ENCODE peak calls at places on chromosomes 2 and 18, in ten cellular contexts. One of them, this sample, is unnamed.

GRCh38 chr2:14901740-14902139 is 269.2 kb downstream of the LRATD1 start:
- DNase-seq in CD8-positive, alpha-beta T cell: no peak
- DNase-seq in bronchial epithelial cell: no peak
- DNase-seq in heart right ventricle: no peak
- DNase-seq in IMR-90: no peak
- DNase-seq in RWPE1: no peak
- DNase-seq in endothelial cell: no peak
- DNase-seq in fibroblast of mammary gland: peak
- DNase-seq in right atrium auricular region: no peak
- DNase-seq in Peyer's patch: no peak
- DNase-seq in this sample: no peak

GRCh38 chr2:3265981-3266726 is 111.5 kb downstream of the EIPR1 start:
- DNase-seq in CD8-positive, alpha-beta T cell: no peak
- DNase-seq in bronchial epithelial cell: no peak
- DNase-seq in heart right ventricle: no peak
- DNase-seq in IMR-90: no peak
- DNase-seq in RWPE1: no peak
- DNase-seq in endothelial cell: no peak
- DNase-seq in fibroblast of mammary gland: no peak
- DNase-seq in right atrium auricular region: peak
- DNase-seq in Peyer's patch: no peak
- DNase-seq in this sample: no peak

GRCh38 chr2:121038831-121039230 is 246.2 kb downstream of the TFCP2L1 start:
- DNase-seq in CD8-positive, alpha-beta T cell: no peak
- DNase-seq in bronchial epithelial cell: peak
- DNase-seq in heart right ventricle: no peak
- DNase-seq in IMR-90: no peak
- DNase-seq in RWPE1: peak
- DNase-seq in endothelial cell: no peak
- DNase-seq in fibroblast of mammary gland: no peak
- DNase-seq in right atrium auricular region: no peak
- DNase-seq in Peyer's patch: no peak
- DNase-seq in this sample: no peak

GRCh38 chr2:152694161-152694661 is 23.1 kb downstream of the PRPF40A start:
- DNase-seq in CD8-positive, alpha-beta T cell: no peak
- DNase-seq in bronchial epithelial cell: peak
- DNase-seq in heart right ventricle: no peak
- DNase-seq in IMR-90: peak
- DNase-seq in RWPE1: peak
- DNase-seq in endothelial cell: no peak
- DNase-seq in fibroblast of mammary gland: peak
- DNase-seq in right atrium auricular region: no peak
- DNase-seq in Peyer's patch: no peak
- DNase-seq in this sample: no peak

GRCh38 chr2:54486766-54487165 is 30.6 kb downstream of the SPTBN1 start:
- DNase-seq in CD8-positive, alpha-beta T cell: no peak
- DNase-seq in bronchial epithelial cell: no peak
- DNase-seq in heart right ventricle: no peak
- DNase-seq in IMR-90: no peak
- DNase-seq in RWPE1: no peak
- DNase-seq in endothelial cell: no peak
- DNase-seq in fibroblast of mammary gland: peak
- DNase-seq in right atrium auricular region: no peak
- DNase-seq in Peyer's patch: no peak
- DNase-seq in this sample: no peak

GRCh38 chr18:27585602-27586173 is 400.6 kb upstream of the CHST9 start:
- DNase-seq in CD8-positive, alpha-beta T cell: no peak
- DNase-seq in bronchial epithelial cell: no peak
- DNase-seq in heart right ventricle: no peak
- DNase-seq in IMR-90: no peak
- DNase-seq in RWPE1: no peak
- DNase-seq in endothelial cell: no peak
- DNase-seq in fibroblast of mammary gland: no peak
- DNase-seq in right atrium auricular region: no peak
- DNase-seq in Peyer's patch: peak
- DNase-seq in this sample: no peak

GRCh38 chr2:189654641-189655040 is 6.6 kb upstream of the ASNSD1 start:
- DNase-seq in CD8-positive, alpha-beta T cell: no peak
- DNase-seq in bronchial epithelial cell: no peak
- DNase-seq in heart right ventricle: no peak
- DNase-seq in IMR-90: no peak
- DNase-seq in RWPE1: no peak
- DNase-seq in endothelial cell: no peak
- DNase-seq in fibroblast of mammary gland: no peak
- DNase-seq in right atrium auricular region: no peak
- DNase-seq in Peyer's patch: no peak
- DNase-seq in this sample: no peak

GRCh38 chr18:79982736-79983135 is 5.6 kb downstream of the TXNL4A start:
- DNase-seq in CD8-positive, alpha-beta T cell: no peak
- DNase-seq in bronchial epithelial cell: no peak
- DNase-seq in heart right ventricle: no peak
- DNase-seq in IMR-90: peak
- DNase-seq in RWPE1: no peak
- DNase-seq in endothelial cell: no peak
- DNase-seq in fibroblast of mammary gland: peak
- DNase-seq in right atrium auricular region: no peak
- DNase-seq in Peyer's patch: no peak
- DNase-seq in this sample: no peak

GRCh38 chr2:3034396-3034795 is 343.2 kb downstream of the EIPR1 start:
- DNase-seq in CD8-positive, alpha-beta T cell: no peak
- DNase-seq in bronchial epithelial cell: no peak
- DNase-seq in heart right ventricle: no peak
- DNase-seq in IMR-90: no peak
- DNase-seq in RWPE1: no peak
- DNase-seq in endothelial cell: no peak
- DNase-seq in fibroblast of mammary gland: no peak
- DNase-seq in right atrium auricular region: no peak
- DNase-seq in Peyer's patch: no peak
- DNase-seq in this sample: no peak

GRCh38 chr18:48098538-48098937 is 168.1 kb upstream of the SMAD2 start:
- DNase-seq in CD8-positive, alpha-beta T cell: no peak
- DNase-seq in bronchial epithelial cell: no peak
- DNase-seq in heart right ventricle: no peak
- DNase-seq in IMR-90: no peak
- DNase-seq in RWPE1: no peak
- DNase-seq in endothelial cell: no peak
- DNase-seq in fibroblast of mammary gland: no peak
- DNase-seq in right atrium auricular region: no peak
- DNase-seq in Peyer's patch: no peak
- DNase-seq in this sample: no peak

GRCh38 chr2:82657066-82657465 is 1802.0 kb downstream of the SUCLG1 start:
- DNase-seq in CD8-positive, alpha-beta T cell: no peak
- DNase-seq in bronchial epithelial cell: no peak
- DNase-seq in heart right ventricle: no peak
- DNase-seq in IMR-90: no peak
- DNase-seq in RWPE1: no peak
- DNase-seq in endothelial cell: no peak
- DNase-seq in fibroblast of mammary gland: no peak
- DNase-seq in right atrium auricular region: no peak
- DNase-seq in Peyer's patch: no peak
- DNase-seq in this sample: no peak

GRCh38 chr2:46073540-46074018 is 223.6 kb upstream of the EPAS1 start:
- DNase-seq in CD8-positive, alpha-beta T cell: no peak
- DNase-seq in bronchial epithelial cell: peak
- DNase-seq in heart right ventricle: no peak
- DNase-seq in IMR-90: peak
- DNase-seq in RWPE1: peak
- DNase-seq in endothelial cell: peak
- DNase-seq in fibroblast of mammary gland: peak
- DNase-seq in right atrium auricular region: no peak
- DNase-seq in Peyer's patch: no peak
- DNase-seq in this sample: no peak

DNA sequence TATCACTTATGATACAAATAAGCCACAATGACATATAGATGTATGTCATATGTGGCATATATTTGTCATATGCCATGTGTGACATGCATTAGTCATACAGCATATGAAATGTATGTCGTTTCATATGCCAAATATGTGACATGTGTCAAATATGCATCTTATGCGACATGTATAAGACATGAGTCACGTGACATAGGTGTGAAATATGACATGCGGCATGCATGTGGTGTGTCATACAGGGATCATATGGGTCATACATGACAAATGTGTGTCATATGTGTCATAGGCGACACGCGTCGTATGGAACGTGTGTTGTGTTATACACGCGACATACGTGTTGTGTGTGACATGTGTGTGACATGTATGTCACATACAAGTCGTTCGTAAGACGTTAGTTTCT is 2154.0 kb upstream of the PIK3C3 start:
- DNase-seq in CD8-positive, alpha-beta T cell: no peak
- DNase-seq in bronchial epithelial cell: no peak
- DNase-seq in heart right ventricle: no peak
- DNase-seq in IMR-90: no peak
- DNase-seq in RWPE1: no peak
- DNase-seq in endothelial cell: no peak
- DNase-seq in fibroblast of mammary gland: no peak
- DNase-seq in right atrium auricular region: no peak
- DNase-seq in Peyer's patch: no peak
- DNase-seq in this sample: no peak
- TF ChIP-seq CTCF in CD8-positive, alpha-beta T cell: no peak
- TF ChIP-seq CTCF in bronchial epithelial cell: no peak
- TF ChIP-seq CTCF in heart right ventricle: no peak
- TF ChIP-seq CTCF in IMR-90: no peak
- TF ChIP-seq CTCF in RWPE1: no peak
- TF ChIP-seq CTCF in endothelial cell: no peak
- TF ChIP-seq CTCF in fibroblast of mammary gland: no peak
- TF ChIP-seq CTCF in right atrium auricular region: no peak
- TF ChIP-seq CTCF in Peyer's patch: no peak
- TF ChIP-seq CTCF in this sample: no peak

DNA sequence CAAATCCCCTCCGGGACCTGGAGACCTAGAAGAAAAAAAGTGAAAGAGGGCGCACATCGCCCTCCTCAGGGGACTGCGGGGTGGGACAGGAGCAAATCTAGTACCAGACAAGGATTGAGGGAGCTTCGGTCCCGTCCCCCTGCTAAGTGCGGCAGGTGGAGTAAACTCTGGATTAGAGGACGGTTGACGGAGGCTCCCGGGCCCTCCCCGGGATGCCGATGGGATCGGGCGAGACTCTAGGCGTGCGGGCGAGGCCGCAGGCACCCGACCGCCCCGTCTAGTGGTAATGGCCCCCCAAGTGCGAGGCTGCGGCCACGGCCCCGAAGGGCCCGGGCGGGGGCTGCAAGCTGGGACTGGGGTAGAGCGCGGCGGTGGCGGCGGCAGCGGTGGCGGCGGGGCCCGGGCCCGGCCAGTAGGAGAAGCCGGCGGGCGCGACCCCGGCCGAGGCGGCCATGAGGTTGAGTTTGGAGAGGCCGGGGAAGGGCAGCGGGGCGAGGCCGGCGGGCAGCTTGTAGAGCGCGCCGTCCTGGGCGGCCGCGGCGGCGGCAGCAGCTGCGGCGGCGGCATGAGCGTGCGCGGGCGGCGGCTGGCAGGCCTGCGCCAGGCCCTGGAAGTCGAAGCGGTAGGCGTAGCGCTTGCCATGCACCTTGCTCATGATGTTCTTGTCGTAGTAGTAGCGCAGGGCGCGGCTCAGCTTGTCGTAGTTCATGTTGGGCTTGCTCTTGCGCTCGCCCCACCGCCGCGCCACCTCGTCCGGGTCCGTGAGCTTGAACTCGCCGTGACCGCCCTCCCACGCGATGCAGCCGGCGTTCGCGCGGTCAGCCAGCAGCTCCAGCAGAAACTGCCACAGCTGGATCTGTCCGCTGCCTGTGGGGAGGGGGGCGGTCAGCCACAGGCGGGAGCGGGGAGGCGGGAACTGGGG is 3.3 kb downstream of the FEV start:
- DNase-seq in CD8-positive, alpha-beta T cell: no peak
- DNase-seq in bronchial epithelial cell: peak
- DNase-seq in heart right ventricle: no peak
- DNase-seq in IMR-90: peak
- DNase-seq in RWPE1: no peak
- DNase-seq in endothelial cell: no peak
- DNase-seq in fibroblast of mammary gland: no peak
- DNase-seq in right atrium auricular region: no peak
- DNase-seq in Peyer's patch: peak
- DNase-seq in this sample: no peak
- TF ChIP-seq CTCF in CD8-positive, alpha-beta T cell: no peak
- TF ChIP-seq CTCF in bronchial epithelial cell: no peak
- TF ChIP-seq CTCF in heart right ventricle: no peak
- TF ChIP-seq CTCF in IMR-90: no peak
- TF ChIP-seq CTCF in RWPE1: no peak
- TF ChIP-seq CTCF in endothelial cell: no peak
- TF ChIP-seq CTCF in fibroblast of mammary gland: no peak
- TF ChIP-seq CTCF in right atrium auricular region: no peak
- TF ChIP-seq CTCF in Peyer's patch: no peak
- TF ChIP-seq CTCF in this sample: no peak

DNA sequence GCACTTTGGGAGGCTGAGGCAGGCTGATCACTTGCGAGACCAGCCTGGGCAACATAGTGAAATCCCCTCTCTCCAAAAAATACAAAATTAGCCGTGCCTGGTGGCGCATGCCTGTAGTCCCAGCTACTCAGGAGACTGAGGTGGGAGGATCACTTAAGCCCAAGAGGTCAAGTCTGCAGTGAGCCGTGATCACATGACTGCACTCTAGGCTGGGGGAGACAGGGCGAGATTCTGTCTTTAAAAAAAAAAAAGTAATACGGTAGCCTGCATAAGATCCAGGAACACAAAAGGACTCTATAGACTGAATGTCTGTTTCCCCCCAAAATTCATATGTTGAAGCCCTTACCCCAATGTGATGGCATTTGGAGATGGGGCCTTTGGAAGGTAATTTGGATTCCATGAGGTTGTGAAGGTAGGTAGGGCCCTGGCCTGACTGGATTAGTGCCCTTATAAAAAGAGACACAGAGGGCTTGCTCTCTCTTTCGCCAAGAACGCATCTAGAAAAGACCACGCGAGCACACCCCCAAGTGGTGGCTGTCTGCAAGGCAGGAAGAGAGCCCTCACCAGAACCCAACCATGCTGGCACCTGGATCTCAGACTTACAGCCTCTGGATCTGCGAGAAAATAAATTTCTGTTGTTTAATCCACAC is 17.0 kb downstream of the MBOAT2 start:
- DNase-seq in CD8-positive, alpha-beta T cell: no peak
- DNase-seq in bronchial epithelial cell: no peak
- DNase-seq in heart right ventricle: no peak
- DNase-seq in IMR-90: no peak
- DNase-seq in RWPE1: no peak
- DNase-seq in endothelial cell: peak
- DNase-seq in fibroblast of mammary gland: no peak
- DNase-seq in right atrium auricular region: no peak
- DNase-seq in Peyer's patch: no peak
- DNase-seq in this sample: no peak
- TF ChIP-seq CTCF in CD8-positive, alpha-beta T cell: no peak
- TF ChIP-seq CTCF in bronchial epithelial cell: no peak
- TF ChIP-seq CTCF in heart right ventricle: no peak
- TF ChIP-seq CTCF in IMR-90: peak
- TF ChIP-seq CTCF in RWPE1: no peak
- TF ChIP-seq CTCF in endothelial cell: peak
- TF ChIP-seq CTCF in fibroblast of mammary gland: peak
- TF ChIP-seq CTCF in right atrium auricular region: no peak
- TF ChIP-seq CTCF in Peyer's patch: peak
- TF ChIP-seq CTCF in this sample: no peak

DNA sequence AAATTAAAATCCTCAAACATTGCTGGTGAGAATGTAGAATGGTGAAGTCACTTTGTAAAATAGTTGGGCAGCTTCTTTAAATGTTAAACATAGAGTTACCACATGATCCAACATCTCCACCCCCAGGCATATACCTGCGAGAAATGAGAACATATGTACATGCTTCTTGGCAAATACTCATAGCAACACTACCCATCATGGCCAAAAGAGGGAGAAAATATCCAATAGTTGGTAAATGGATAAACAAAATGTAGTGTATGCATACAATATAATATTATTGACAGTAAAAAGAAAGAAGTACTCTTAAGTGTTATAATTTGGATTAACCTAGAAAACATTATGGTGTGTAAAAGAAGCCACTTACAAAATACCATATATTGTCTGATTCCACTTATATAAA is 185.9 kb downstream of the CDH7 start:
- DNase-seq in CD8-positive, alpha-beta T cell: no peak
- DNase-seq in bronchial epithelial cell: peak
- DNase-seq in heart right ventricle: no peak
- DNase-seq in IMR-90: no peak
- DNase-seq in RWPE1: no peak
- DNase-seq in endothelial cell: no peak
- DNase-seq in fibroblast of mammary gland: no peak
- DNase-seq in right atrium auricular region: no peak
- DNase-seq in Peyer's patch: no peak
- DNase-seq in this sample: no peak
- TF ChIP-seq CTCF in CD8-positive, alpha-beta T cell: no peak
- TF ChIP-seq CTCF in bronchial epithelial cell: no peak
- TF ChIP-seq CTCF in heart right ventricle: no peak
- TF ChIP-seq CTCF in IMR-90: no peak
- TF ChIP-seq CTCF in RWPE1: no peak
- TF ChIP-seq CTCF in endothelial cell: no peak
- TF ChIP-seq CTCF in fibroblast of mammary gland: no peak
- TF ChIP-seq CTCF in right atrium auricular region: no peak
- TF ChIP-seq CTCF in Peyer's patch: no peak
- TF ChIP-seq CTCF in this sample: no peak